ENCODE peak calls at places on chromosomes 13 and 19, in seven cellular contexts. T is fibroblast of villous mesenchyme, P is astrocyte of the spinal cord, H is cardiac muscle cell, J is thoracic aorta, D is heart right ventricle, Y is mammary epithelial cell. E is an unnamed sample.

GRCh38 chr19:54451331-54451871 is 2.4 kb downstream of the LENG8 start:
- DNase-seq in J (no peak), H (no peak), D (no peak), T (peak), Y (no peak), P (peak), E (no peak)

GRCh38 chr13:44331912-44332840 is 41.4 kb upstream of the SERP2 start:
- DNase-seq in Y (no peak), D (peak), P (peak), T (peak), J (peak), H (peak), E (no peak)

GRCh38 chr19:1527650-1528309 is 3.9 kb downstream of the PLK5 start:
- DNase-seq in P (no peak), D (no peak), Y (no peak), H (no peak), T (no peak), J (no peak), E (no peak)

GRCh38 chr19:46737761-46738171 is 8.1 kb upstream of the FKRP start:
- DNase-seq in P (no peak), H (no peak), Y (no peak), D (no peak), J (no peak), T (no peak), E (no peak)

GRCh38 chr13:51549593-51549992 is 34.7 kb upstream of the WDFY2 start:
- DNase-seq in J (no peak), H (no peak), Y (no peak), T (no peak), D (no peak), P (peak), E (no peak)

GRCh38 chr13:41060723-41061074 is 610 bp upstream of the WBP4 start:
- DNase-seq in J (peak), Y (peak), H (peak), T (peak), D (peak), P (peak), E (peak)

GRCh38 chr13:108425056-108425455 is 155.5 kb downstream of the TNFSF13B start:
- DNase-seq in D (no peak), Y (no peak), T (no peak), P (peak), J (no peak), H (no peak), E (no peak)

GRCh38 chr19:18603255-18603957 is 3.2 kb downstream of the CRLF1 start:
- DNase-seq in J (no peak), D (no peak), H (peak), T (no peak), P (peak), Y (no peak), E (no peak)

GRCh38 chr19:28358604-28359003 is 854.3 kb downstream of the UQCRFS1 start:
- DNase-seq in T (no peak), J (no peak), Y (no peak), P (no peak), D (no peak), H (peak), E (no peak)

GRCh38 chr13:38879278-38879677 is 111.4 kb downstream of the STOML3 start:
- DNase-seq in P (peak), H (no peak), J (no peak), D (no peak), T (peak), Y (no peak), E (no peak)

GRCh38 chr13:27359203-27359821 is 65.1 kb upstream of the GTF3A start:
- DNase-seq in P (peak), J (no peak), T (peak), Y (peak), H (peak), D (peak), E (no peak)

GRCh38 chr19:53034054-53034453 is 10.5 kb upstream of the ERVV-2 start:
- DNase-seq in D (no peak), Y (no peak), H (no peak), P (no peak), T (no peak), J (no peak), E (no peak)

GRCh38 chr13:33204130-33204927 is 81.2 kb downstream of the STARD13 start:
- DNase-seq in Y (no peak), D (peak), H (peak), P (peak), J (peak), T (peak), E (no peak)

GRCh38 chr19:46840157-46840942 is 10.3 kb downstream of the AP2S1 start:
- DNase-seq in Y (peak), H (peak), J (no peak), P (peak), D (no peak), T (peak), E (no peak)

GRCh38 chr19:681029-681626 is 4.9 kb downstream of the FSTL3 start:
- DNase-seq in D (peak), P (no peak), H (no peak), Y (no peak), J (no peak), T (no peak), E (peak)

DNA sequence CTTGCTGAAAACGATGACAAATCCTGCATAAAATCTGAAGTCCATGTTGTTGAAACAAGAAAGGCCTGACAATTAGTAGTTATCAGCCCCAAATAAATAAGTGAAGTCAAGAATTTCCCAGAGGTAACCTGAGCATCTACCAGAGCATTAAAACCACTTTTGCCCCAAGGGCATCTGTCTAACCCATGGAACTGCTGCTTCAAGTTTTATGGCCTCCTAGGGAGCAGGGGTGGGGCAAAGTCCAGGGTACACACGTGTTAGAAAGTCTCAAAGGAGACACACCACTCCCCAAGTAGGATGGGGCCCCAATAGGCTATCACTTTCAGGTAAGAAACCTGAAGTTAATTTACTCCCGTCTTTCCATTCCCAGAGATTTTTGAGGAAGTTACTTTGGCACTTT is 81.1 kb downstream of the CACNA1A start:
- DNase-seq in J (no peak), H (no peak), P (no peak), T (no peak), Y (peak), D (no peak), E (no peak)
- H3K4me3 ChIP-seq in J (no peak), H (no peak), P (no peak), T (no peak), Y (no peak), D (no peak), E (no peak)

DNA sequence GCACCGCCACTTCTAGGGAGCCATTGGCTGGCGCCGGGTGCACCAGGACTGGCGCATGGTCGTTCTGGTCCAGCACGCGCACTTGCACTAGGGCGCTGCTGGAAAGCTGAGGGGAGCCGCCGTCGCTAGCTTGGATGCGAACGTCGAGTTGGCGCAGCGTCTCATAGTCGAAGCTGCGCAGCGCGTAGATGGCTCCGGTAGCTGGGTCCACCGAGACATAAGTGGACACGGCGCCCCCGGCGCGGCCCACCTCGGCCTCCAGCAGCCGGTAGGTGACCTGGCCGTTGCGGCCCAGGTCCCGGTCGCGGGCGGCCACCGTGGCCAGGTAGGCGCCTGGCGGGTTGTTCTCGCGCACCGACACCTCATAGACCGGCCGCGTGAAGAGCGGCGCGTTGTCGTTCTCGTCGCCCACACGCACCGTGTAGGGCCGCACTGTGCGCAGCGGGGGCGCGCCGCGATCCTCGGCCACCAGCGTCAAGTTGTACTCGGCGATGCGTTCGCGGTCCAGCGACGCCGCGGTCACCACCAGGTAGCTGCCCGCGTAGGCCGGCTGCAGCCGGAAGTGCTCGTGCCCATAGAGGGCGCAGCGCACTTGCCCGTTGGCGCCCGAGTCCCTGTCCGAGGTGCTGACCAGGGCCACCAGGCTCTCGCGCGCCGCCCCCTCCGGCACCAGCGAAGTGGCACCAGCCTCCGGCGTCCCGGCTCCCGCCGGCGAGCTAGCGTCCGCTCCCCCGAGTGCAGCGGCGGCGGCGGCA is 1.7 kb downstream of the PCDH8 start:
- DNase-seq in T (peak), D (peak), J (no peak), Y (peak), P (no peak), H (peak), E (no peak)
- TF ChIP-seq CTCF in T (no peak), D (peak), J (peak), Y (peak), P (peak), H (peak), E (no peak)

GRCh38 chr13:42981853-42982252 is 10.2 kb downstream of the EPSTI1 start:
- DNase-seq in T (no peak), P (no peak), H (no peak), Y (peak), J (no peak), D (no peak), E (no peak)
- H3K4me3 ChIP-seq in T (no peak), P (no peak), H (no peak), Y (no peak), J (no peak), D (no peak), E (no peak)

DNA sequence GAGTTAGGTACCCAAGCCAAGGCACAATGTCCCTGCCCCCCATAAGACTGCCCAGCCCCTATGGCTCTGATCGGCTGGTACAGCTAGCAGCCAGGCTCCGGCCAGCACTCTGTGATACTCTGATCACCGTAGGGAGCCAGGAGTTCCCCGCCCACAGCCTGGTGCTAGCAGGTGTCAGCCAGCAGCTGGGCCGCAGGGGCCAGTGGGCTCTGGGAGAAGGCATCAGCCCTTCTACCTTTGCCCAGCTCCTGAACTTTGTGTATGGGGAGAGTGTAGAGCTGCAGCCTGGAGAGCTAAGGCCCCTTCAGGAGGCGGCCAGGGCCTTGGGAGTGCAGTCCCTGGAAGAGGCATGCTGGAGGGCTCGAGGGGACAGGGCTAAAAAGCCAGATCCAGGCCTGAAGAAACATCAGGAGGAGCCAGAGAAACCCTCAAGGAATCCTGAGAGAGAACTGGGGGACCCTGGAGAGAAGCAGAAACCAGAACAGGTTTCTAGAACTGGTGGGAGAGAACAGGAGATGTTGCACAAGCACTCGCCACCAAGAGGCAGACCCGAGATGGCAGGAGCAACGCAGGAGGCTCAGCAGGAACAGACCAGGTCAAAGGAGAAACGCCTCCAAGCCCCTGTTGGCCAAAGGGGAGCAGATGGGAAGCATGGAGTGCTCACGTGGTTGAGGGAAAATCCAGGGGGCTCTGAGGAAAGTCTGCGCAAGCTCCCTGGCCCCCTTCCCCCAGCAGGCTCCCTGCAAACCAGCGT is 3.0 kb upstream of the KMT2B start:
- DNase-seq in P (no peak), Y (no peak), J (no peak), D (no peak), H (no peak), T (no peak), E (no peak)
- TF ChIP-seq CTCF in P (no peak), Y (no peak), J (no peak), D (no peak), H (no peak), T (no peak), E (peak)

DNA sequence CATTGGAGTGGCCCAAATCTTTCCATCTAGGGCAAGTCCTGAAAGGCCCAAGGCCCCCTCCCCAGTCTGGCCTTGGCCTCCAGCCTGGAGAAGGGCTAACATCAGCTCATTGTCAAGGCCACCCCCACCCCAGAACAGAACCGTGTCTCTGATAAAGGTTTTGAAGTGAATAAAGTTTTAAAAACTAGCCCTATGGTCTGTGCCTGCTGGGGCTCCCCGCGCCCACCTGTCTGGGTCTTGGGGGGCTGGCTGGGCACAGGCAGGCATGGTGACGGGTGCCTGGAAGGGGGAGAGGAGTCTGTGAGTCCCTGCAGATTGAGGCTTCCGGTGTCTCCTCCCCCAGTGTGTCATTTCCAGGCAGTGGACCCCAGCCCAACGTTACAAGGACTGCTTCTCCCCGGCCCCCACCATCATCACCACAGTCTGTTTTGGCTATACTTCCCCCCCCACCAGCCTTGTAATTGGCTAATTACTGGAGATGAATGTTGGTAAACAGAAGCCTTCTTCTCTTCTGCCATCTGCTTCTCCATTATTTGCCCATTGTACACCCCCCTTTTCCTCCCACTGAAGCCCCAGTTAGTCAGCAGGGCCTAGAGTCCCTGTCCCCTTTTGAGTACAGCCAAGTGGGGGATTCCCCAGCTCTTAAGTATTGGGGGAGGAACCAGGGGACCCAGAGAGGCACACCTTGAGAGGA is 3.4 kb downstream of the GADD45GIP1 start:
- DNase-seq in H (no peak), Y (no peak), D (no peak), J (no peak), P (no peak), T (no peak), E (no peak)
- H3K4me3 ChIP-seq in H (no peak), Y (no peak), D (no peak), J (no peak), P (no peak), T (no peak), E (no peak)

GRCh38 chr19:49642488-49643035 is 553 bp downstream of the SCAF1 start:
- DNase-seq in D (no peak), T (peak), J (no peak), H (no peak), Y (no peak), P (no peak), E (no peak)
- TF ChIP-seq CTCF in D (no peak), T (no peak), J (no peak), H (no peak), Y (no peak), P (no peak), E (no peak)

DNA sequence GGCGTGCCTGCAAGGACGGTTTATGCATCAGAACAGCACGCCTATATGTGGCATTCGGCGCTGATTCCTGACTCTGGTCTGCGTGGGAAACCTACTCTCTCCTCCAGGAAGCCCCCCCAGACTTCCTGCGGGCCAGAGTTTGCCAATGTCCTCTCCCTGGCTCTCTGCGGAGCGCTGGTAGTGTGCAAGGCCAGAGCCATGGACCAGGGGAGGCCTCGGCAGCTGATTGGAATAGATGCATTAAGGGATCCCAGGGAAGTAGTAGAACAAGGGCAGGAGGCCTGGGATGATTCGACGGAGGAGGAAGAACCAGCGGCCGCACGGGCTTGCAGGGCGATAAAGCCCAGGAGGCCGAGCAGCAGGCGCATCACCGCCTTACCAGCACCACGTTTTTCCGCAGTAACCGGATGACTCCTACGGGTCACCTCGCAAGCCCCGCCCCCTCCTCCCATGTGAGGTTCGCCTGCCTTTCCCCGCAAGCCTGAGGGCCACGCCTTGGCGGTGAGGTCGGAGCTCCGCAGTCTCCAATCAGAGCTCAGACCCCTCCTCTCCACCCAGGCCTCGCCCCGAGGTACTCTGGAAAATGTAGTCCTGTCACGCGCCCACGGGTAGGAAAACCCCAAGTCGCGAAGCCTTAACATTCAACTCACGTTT is 5.0 kb downstream of the CLEC11A start:
- DNase-seq in D (peak), T (peak), P (peak), Y (peak), H (peak), J (no peak), E (no peak)
- H3K4me3 ChIP-seq in D (no peak), T (no peak), P (no peak), Y (no peak), H (no peak), J (no peak), E (no peak)

GRCh38 chr13:24725379-24725778 is 38.6 kb upstream of the RNF17 start:
- DNase-seq in P (no peak), H (no peak), Y (no peak), T (no peak), J (no peak), D (no peak), E (no peak)

GRCh38 chr13:24723206-24723605 is 40.8 kb upstream of the RNF17 start:
- DNase-seq in T (no peak), J (no peak), D (no peak), Y (no peak), H (no peak), P (no peak), E (no peak)

GRCh38 chr13:24724714-24725113 is 39.3 kb upstream of the RNF17 start:
- DNase-seq in D (no peak), T (no peak), P (no peak), H (no peak), J (no peak), Y (no peak), E (no peak)

GRCh38 chr13:24727731-24728601 is 36.0 kb upstream of the RNF17 start:
- DNase-seq in Y (peak), P (peak), T (peak), H (peak), D (peak), J (peak), E (peak)
- TF ChIP-seq CTCF in Y (peak), P (peak), T (peak), H (peak), D (peak), J (peak), E (peak)

E was measured in GM12864.